ENCODE peak calls at places on chromosomes 7 and 10, in seven cellular contexts. One of them, this sample, is unnamed. For H3K4me1, the result is how much of the 10 kb centered on the place peaks cover.

GRCh38 chr7:23544913-23545354 is 13.2 kb upstream of the TRA2A start:
- DNase-seq in IMR-90: peak
- DNase-seq in ascending aorta: no peak
- DNase-seq in SK-N-SH: no peak
- DNase-seq in psoas muscle: no peak
- DNase-seq in lung: no peak
- DNase-seq in aorta: no peak
- DNase-seq in this sample: no peak

GRCh38 chr7:16816820-16817219 is 12.0 kb upstream of the AGR2 start:
- DNase-seq in IMR-90: no peak
- DNase-seq in lung: no peak
- DNase-seq in SK-N-SH: no peak
- DNase-seq in ascending aorta: no peak
- DNase-seq in aorta: no peak
- DNase-seq in psoas muscle: no peak
- DNase-seq in this sample: no peak

GRCh38 chr10:119367841-119368549 is 160.6 kb downstream of the GRK5 start:
- DNase-seq in IMR-90: no peak
- DNase-seq in ascending aorta: no peak
- DNase-seq in lung: no peak
- DNase-seq in SK-N-SH: no peak
- DNase-seq in aorta: peak
- DNase-seq in psoas muscle: no peak
- DNase-seq in this sample: no peak

GRCh38 chr7:129714514-129715063 is 103.1 kb downstream of the NRF1 start:
- DNase-seq in aorta: no peak
- DNase-seq in SK-N-SH: no peak
- DNase-seq in psoas muscle: no peak
- DNase-seq in IMR-90: no peak
- DNase-seq in ascending aorta: no peak
- DNase-seq in lung: no peak
- DNase-seq in this sample: no peak

GRCh38 chr7:92766461-92767003 is 69.8 kb downstream of the CDK6 start:
- DNase-seq in psoas muscle: no peak
- DNase-seq in lung: no peak
- DNase-seq in IMR-90: peak
- DNase-seq in ascending aorta: no peak
- DNase-seq in SK-N-SH: no peak
- DNase-seq in aorta: no peak
- DNase-seq in this sample: no peak

GRCh38 chr7:55251313-55251712 is 113.8 kb upstream of the LANCL2 start:
- DNase-seq in ascending aorta: no peak
- DNase-seq in aorta: no peak
- DNase-seq in SK-N-SH: no peak
- DNase-seq in lung: no peak
- DNase-seq in psoas muscle: no peak
- DNase-seq in IMR-90: no peak
- DNase-seq in this sample: no peak

GRCh38 chr7:102292813-102293798 is 6.4 kb downstream of the SH2B2 start:
- DNase-seq in SK-N-SH: peak
- DNase-seq in lung: no peak
- DNase-seq in aorta: no peak
- DNase-seq in ascending aorta: no peak
- DNase-seq in psoas muscle: no peak
- DNase-seq in IMR-90: no peak
- DNase-seq in this sample: peak

GRCh38 chr7:582931-583330 is 63.3 kb upstream of the PDGFA start:
- DNase-seq in IMR-90: no peak
- DNase-seq in SK-N-SH: no peak
- DNase-seq in psoas muscle: no peak
- DNase-seq in aorta: no peak
- DNase-seq in ascending aorta: no peak
- DNase-seq in lung: no peak
- DNase-seq in this sample: no peak

GRCh38 chr10:110218627-110219026 is 11.2 kb downstream of the MXI1 start:
- DNase-seq in aorta: no peak
- DNase-seq in lung: no peak
- DNase-seq in IMR-90: no peak
- DNase-seq in ascending aorta: no peak
- DNase-seq in SK-N-SH: no peak
- DNase-seq in psoas muscle: no peak
- DNase-seq in this sample: no peak

GRCh38 chr7:131007439-131008330 is 273.7 kb upstream of the KLF14 start:
- DNase-seq in IMR-90: peak
- DNase-seq in lung: peak
- DNase-seq in aorta: peak
- DNase-seq in psoas muscle: peak
- DNase-seq in SK-N-SH: peak
- DNase-seq in ascending aorta: peak
- DNase-seq in this sample: no peak

GRCh38 chr10:44864042-44864436 is 47.1 kb upstream of the TMEM72 start:
- DNase-seq in ascending aorta: peak
- DNase-seq in IMR-90: no peak
- DNase-seq in psoas muscle: peak
- DNase-seq in aorta: no peak
- DNase-seq in SK-N-SH: no peak
- DNase-seq in lung: no peak
- DNase-seq in this sample: no peak

GRCh38 chr10:111996103-111996502 is 187.5 kb downstream of the GPAM start:
- DNase-seq in SK-N-SH: no peak
- DNase-seq in ascending aorta: no peak
- DNase-seq in lung: no peak
- DNase-seq in psoas muscle: no peak
- DNase-seq in aorta: no peak
- DNase-seq in IMR-90: no peak
- DNase-seq in this sample: no peak

GRCh38 chr7:25982684-25983083 is 169.3 kb upstream of the NFE2L3 start:
- DNase-seq in aorta: no peak
- DNase-seq in psoas muscle: no peak
- DNase-seq in ascending aorta: no peak
- DNase-seq in lung: no peak
- DNase-seq in SK-N-SH: no peak
- DNase-seq in IMR-90: no peak
- DNase-seq in this sample: no peak

GRCh38 chr7:116347151-116347832 is 137.0 kb downstream of the TES start:
- DNase-seq in psoas muscle: no peak
- DNase-seq in ascending aorta: no peak
- DNase-seq in IMR-90: no peak
- DNase-seq in SK-N-SH: no peak
- DNase-seq in lung: no peak
- DNase-seq in aorta: no peak
- DNase-seq in this sample: no peak

GRCh38 chr7:116353614-116354013 is 143.3 kb downstream of the TES start:
- DNase-seq in SK-N-SH: no peak
- DNase-seq in psoas muscle: no peak
- DNase-seq in ascending aorta: peak
- DNase-seq in IMR-90: no peak
- DNase-seq in lung: no peak
- DNase-seq in aorta: peak
- DNase-seq in this sample: no peak

GRCh38 chr7:116351966-116352365 is 141.6 kb downstream of the TES start:
- DNase-seq in psoas muscle: no peak
- DNase-seq in ascending aorta: no peak
- DNase-seq in IMR-90: no peak
- DNase-seq in lung: no peak
- DNase-seq in SK-N-SH: no peak
- DNase-seq in aorta: no peak
- DNase-seq in this sample: no peak

GRCh38 chr7:116354171-116354545 is 143.8 kb downstream of the TES start:
- DNase-seq in SK-N-SH: no peak
- DNase-seq in lung: peak
- DNase-seq in psoas muscle: no peak
- DNase-seq in ascending aorta: peak
- DNase-seq in aorta: no peak
- DNase-seq in IMR-90: peak
- DNase-seq in this sample: no peak

DNA sequence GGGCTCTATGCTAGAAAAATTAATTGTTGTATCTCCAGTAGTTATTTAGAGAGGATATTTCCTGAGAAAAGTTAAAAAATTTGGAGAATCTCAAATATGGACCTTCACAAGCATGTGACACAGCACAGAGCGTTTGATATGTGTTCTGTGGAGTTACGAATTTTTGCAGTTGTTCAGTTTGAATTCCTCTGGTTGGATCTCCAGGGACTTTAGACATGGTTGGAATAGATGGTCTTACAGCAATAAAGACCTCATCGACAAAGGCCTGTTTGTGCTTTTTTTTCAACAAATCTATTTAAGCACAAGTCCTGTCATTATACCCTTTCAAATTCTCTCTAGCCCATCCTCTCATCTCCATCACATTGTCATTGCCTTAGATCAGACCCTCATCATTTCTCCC is 138.0 kb downstream of the TES start:
- DNase-seq in psoas muscle: no peak
- DNase-seq in IMR-90: no peak
- DNase-seq in lung: no peak
- DNase-seq in ascending aorta: no peak
- DNase-seq in SK-N-SH: no peak
- DNase-seq in aorta: no peak
- DNase-seq in this sample: no peak
- H3K4me1 ChIP-seq in psoas muscle: under half
- H3K4me1 ChIP-seq in IMR-90: under half
- H3K4me1 ChIP-seq in lung: under half
- H3K4me1 ChIP-seq in ascending aorta: under half
- H3K4me1 ChIP-seq in SK-N-SH: under half
- H3K4me1 ChIP-seq in aorta: under half
- H3K4me1 ChIP-seq in this sample: under half

DNA sequence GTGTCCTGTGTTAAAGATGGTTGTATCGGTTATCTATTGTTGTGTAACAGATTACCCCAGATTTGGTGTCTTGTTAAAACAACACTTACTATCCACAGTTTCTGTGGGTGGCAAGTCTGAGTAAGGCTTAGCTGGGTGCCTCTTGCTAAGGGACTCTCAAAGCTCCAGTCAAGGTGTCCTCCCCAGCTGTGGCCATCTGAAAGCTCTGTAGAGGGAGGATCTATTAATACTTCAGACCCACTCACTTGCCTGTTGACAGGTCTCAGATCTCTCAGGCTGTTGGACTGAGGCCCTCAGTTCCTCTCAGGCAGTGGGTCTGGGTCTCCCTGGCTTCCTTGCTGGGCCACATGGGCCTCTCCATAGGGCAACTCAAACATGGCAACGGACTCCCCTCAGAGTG is 19.6 kb downstream of the ARID5B start:
- DNase-seq in SK-N-SH: no peak
- DNase-seq in IMR-90: no peak
- DNase-seq in lung: no peak
- DNase-seq in psoas muscle: no peak
- DNase-seq in aorta: no peak
- DNase-seq in ascending aorta: no peak
- DNase-seq in this sample: no peak
- H3K4me1 ChIP-seq in SK-N-SH: under half
- H3K4me1 ChIP-seq in IMR-90: under half
- H3K4me1 ChIP-seq in lung: under half
- H3K4me1 ChIP-seq in psoas muscle: under half
- H3K4me1 ChIP-seq in aorta: under half
- H3K4me1 ChIP-seq in ascending aorta: under half
- H3K4me1 ChIP-seq in this sample: under half

GRCh38 chr10:49176310-49177268 is 11.6 kb downstream of the TMEM273 start:
- DNase-seq in IMR-90: no peak
- DNase-seq in lung: peak
- DNase-seq in aorta: no peak
- DNase-seq in psoas muscle: peak
- DNase-seq in SK-N-SH: no peak
- DNase-seq in ascending aorta: no peak
- DNase-seq in this sample: no peak

GRCh38 chr10:49175587-49176309 is 12.4 kb downstream of the TMEM273 start:
- DNase-seq in ascending aorta: no peak
- DNase-seq in lung: peak
- DNase-seq in SK-N-SH: no peak
- DNase-seq in IMR-90: no peak
- DNase-seq in aorta: peak
- DNase-seq in psoas muscle: no peak
- DNase-seq in this sample: no peak

GRCh38 chr10:49173848-49174247 is 14.3 kb downstream of the TMEM273 start:
- DNase-seq in IMR-90: no peak
- DNase-seq in ascending aorta: peak
- DNase-seq in psoas muscle: no peak
- DNase-seq in lung: no peak
- DNase-seq in SK-N-SH: no peak
- DNase-seq in aorta: no peak
- DNase-seq in this sample: no peak

GRCh38 chr10:49174261-49174925 is 13.8 kb downstream of the TMEM273 start:
- DNase-seq in psoas muscle: no peak
- DNase-seq in aorta: no peak
- DNase-seq in lung: no peak
- DNase-seq in SK-N-SH: no peak
- DNase-seq in ascending aorta: no peak
- DNase-seq in IMR-90: no peak
- DNase-seq in this sample: no peak

GRCh38 chr10:49174926-49175500 is 13.2 kb downstream of the TMEM273 start:
- DNase-seq in SK-N-SH: no peak
- DNase-seq in psoas muscle: no peak
- DNase-seq in ascending aorta: no peak
- DNase-seq in IMR-90: no peak
- DNase-seq in lung: peak
- DNase-seq in aorta: no peak
- DNase-seq in this sample: no peak
- H3K4me1 ChIP-seq in SK-N-SH: under half
- H3K4me1 ChIP-seq in psoas muscle: under half
- H3K4me1 ChIP-seq in ascending aorta: under half
- H3K4me1 ChIP-seq in IMR-90: under half
- H3K4me1 ChIP-seq in lung: under half
- H3K4me1 ChIP-seq in aorta: under half
- H3K4me1 ChIP-seq in this sample: under half

GRCh38 chr7:41033526-41033925 is 669.4 kb downstream of the INHBA start:
- DNase-seq in lung: no peak
- DNase-seq in ascending aorta: no peak
- DNase-seq in psoas muscle: no peak
- DNase-seq in aorta: no peak
- DNase-seq in SK-N-SH: no peak
- DNase-seq in IMR-90: peak
- DNase-seq in this sample: no peak

GRCh38 chr7:41027428-41028115 is 675.3 kb downstream of the INHBA start:
- DNase-seq in IMR-90: peak
- DNase-seq in lung: no peak
- DNase-seq in SK-N-SH: no peak
- DNase-seq in aorta: no peak
- DNase-seq in psoas muscle: no peak
- DNase-seq in ascending aorta: no peak
- DNase-seq in this sample: no peak

GRCh38 chr7:41030673-41031072 is 672.2 kb downstream of the INHBA start:
- DNase-seq in aorta: no peak
- DNase-seq in lung: no peak
- DNase-seq in IMR-90: peak
- DNase-seq in psoas muscle: no peak
- DNase-seq in ascending aorta: no peak
- DNase-seq in SK-N-SH: no peak
- DNase-seq in this sample: no peak

GRCh38 chr7:41028591-41028990 is 674.3 kb downstream of the INHBA start:
- DNase-seq in aorta: no peak
- DNase-seq in SK-N-SH: no peak
- DNase-seq in ascending aorta: no peak
- DNase-seq in psoas muscle: no peak
- DNase-seq in lung: no peak
- DNase-seq in IMR-90: no peak
- DNase-seq in this sample: no peak

DNA sequence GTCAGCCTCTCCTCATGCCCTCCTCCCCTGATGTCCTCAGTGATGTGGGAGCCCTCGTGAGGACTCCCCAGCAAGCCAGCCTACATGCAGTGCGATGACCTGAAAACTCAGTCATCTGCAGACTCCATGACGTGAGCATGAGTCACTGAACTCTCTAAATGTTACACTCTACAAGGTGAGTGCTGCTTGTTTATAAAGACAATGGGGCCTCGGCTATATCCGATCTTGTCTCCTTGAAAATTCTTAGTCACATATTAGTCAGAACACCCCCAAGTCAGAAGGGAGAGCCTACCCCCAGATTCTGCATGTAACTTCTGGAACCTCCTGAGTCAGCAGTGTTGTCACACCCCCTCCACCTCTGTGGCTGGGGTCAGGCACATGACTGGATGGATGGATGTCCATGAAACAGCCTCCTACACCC is 673.8 kb downstream of the INHBA start:
- DNase-seq in SK-N-SH: no peak
- DNase-seq in psoas muscle: no peak
- DNase-seq in aorta: no peak
- DNase-seq in lung: no peak
- DNase-seq in IMR-90: peak
- DNase-seq in ascending aorta: no peak
- DNase-seq in this sample: peak
- H3K4me1 ChIP-seq in SK-N-SH: under half
- H3K4me1 ChIP-seq in psoas muscle: under half
- H3K4me1 ChIP-seq in aorta: under half
- H3K4me1 ChIP-seq in lung: under half
- H3K4me1 ChIP-seq in IMR-90: under half
- H3K4me1 ChIP-seq in ascending aorta: under half
- H3K4me1 ChIP-seq in this sample: under half

This sample was measured in RWPE2.